ENCODE peak calls at places on chromosomes 12 and 14, in six cellular contexts. Z is astrocyte; O is AG04450; N is A549; M is CD8-positive, alpha-beta memory T cell; V is hepatocyte. X is an unnamed sample.

GRCh38 chr12:101108130-101108529 is 101.9 kb downstream of the SLC5A8 start:
- DNase-seq in Z (no peak), O (no peak), N (no peak), M (no peak), V (no peak), X (no peak)

GRCh38 chr14:83828406-83828805 is 1701.5 kb upstream of the FLRT2 start:
- DNase-seq in Z (no peak), O (no peak), N (no peak), M (no peak), V (no peak), X (no peak)

GRCh38 chr12:123264642-123265041 is 7.0 kb downstream of the CDK2AP1 start:
- DNase-seq in Z (no peak), O (no peak), N (no peak), M (no peak), V (no peak), X (no peak)

GRCh38 chr12:50509009-50509663 is 4.4 kb downstream of the DIP2B start:
- DNase-seq in Z (no peak), O (no peak), N (no peak), M (no peak), V (no peak), X (no peak)

GRCh38 chr12:75020068-75020557 is 189.5 kb downstream of the KCNC2 start:
- DNase-seq in Z (peak; percentile 0), O (no peak), N (no peak), M (no peak), V (no peak), X (no peak)

GRCh38 chr12:2633825-2634200 is 161.0 kb upstream of the FKBP4 start:
- DNase-seq in Z (no peak), O (no peak), N (no peak), M (no peak), V (no peak), X (no peak)

GRCh38 chr12:108457734-108458361 is 57.2 kb upstream of the FICD start:
- DNase-seq in Z (no peak), O (no peak), N (no peak), M (no peak), V (no peak), X (no peak)

GRCh38 chr14:53850714-53851296 is 105.8 kb downstream of the BMP4 start:
- DNase-seq in Z (peak; percentile 76), O (no peak), N (peak; percentile 28), M (no peak), V (no peak), X (no peak)

GRCh38 chr12:124550123-124551089 is 17.0 kb downstream of the NCOR2 start:
- DNase-seq in Z (no peak), O (no peak), N (no peak), M (no peak), V (no peak), X (no peak)

GRCh38 chr12:110687770-110688169 is 1.1 kb downstream of the HVCN1 start:
- DNase-seq in Z (no peak), O (no peak), N (no peak), M (no peak), V (no peak), X (no peak)

DNA sequence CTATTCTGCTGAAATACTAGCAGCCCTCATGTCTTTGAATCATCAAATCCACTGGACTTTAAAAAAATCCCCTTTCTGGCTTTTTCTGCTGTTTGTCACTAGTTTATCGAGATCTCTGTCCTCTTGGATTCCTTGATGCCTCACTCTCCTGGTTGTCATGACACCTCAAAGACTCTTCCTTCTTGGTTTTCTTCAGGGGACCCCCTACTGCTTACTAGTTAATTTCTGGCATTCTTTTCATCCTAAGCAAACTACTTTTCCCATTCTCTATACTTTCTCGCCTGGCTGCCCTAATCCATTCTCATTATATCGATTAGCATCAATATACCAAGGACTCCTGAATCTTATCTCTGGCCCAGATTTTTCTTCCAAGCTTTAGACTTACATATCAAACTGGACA is 98.6 kb downstream of the NEDD1 start:
- DNase-seq in Z (no peak), O (no peak), N (no peak), M (no peak), V (no peak), X (peak; percentile 52)
- H3K4me3 ChIP-seq in Z (no peak overlapping the region), O (no peak overlapping the region), N (no peak overlapping the region), M (no peak overlapping the region), V (no peak overlapping the region), X (no peak overlapping the region)

GRCh38 chr14:58635041-58635440 is 2.7 kb upstream of the DACT1 start:
- DNase-seq in Z (no peak), O (no peak), N (no peak), M (no peak), V (no peak), X (no peak)
- H3K4me3 ChIP-seq in Z (no peak overlapping the region), O (no peak overlapping the region), N (no peak overlapping the region), M (no peak overlapping the region), V (no peak overlapping the region), X (no peak overlapping the region)

DNA sequence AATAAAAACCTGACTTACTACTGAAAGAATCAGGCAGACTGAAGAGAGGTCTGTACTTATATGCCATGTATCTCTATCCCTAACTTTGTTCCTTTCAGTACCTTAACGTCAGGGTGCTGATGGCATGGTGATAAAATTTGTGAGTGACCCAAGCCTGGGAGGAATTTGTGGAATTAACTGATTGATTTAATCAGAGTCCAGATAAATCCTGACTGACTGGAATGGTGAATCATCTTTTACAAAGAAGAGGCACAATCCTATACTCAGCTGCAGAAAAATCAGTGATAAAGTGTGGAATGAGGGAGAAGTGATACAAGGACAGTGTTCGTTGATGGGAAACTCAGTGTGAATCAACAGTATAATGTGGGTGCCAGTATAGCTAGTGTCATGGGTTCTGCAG is 3.7 kb downstream of the TDG start:
- DNase-seq in Z (peak; percentile 69), O (no peak), N (no peak), M (no peak), V (no peak), X (no peak)
- H3K4me3 ChIP-seq in Z (no peak overlapping the region), O (no peak overlapping the region), N (no peak overlapping the region), M (no peak overlapping the region), V (no peak overlapping the region), X (no peak overlapping the region)

GRCh38 chr12:28963554-28963953 is 185.5 kb upstream of the FAR2 start:
- DNase-seq in Z (peak; percentile 34), O (no peak), N (no peak), M (no peak), V (peak; percentile 14), X (no peak)

GRCh38 chr12:28967426-28967825 is 181.7 kb upstream of the FAR2 start:
- DNase-seq in Z (no peak), O (no peak), N (no peak), M (no peak), V (no peak), X (no peak)

GRCh38 chr12:28961948-28962384 is 187.1 kb upstream of the FAR2 start:
- DNase-seq in Z (peak; percentile 39), O (no peak), N (no peak), M (no peak), V (no peak), X (no peak)

GRCh38 chr12:28966049-28966778 is 182.9 kb upstream of the FAR2 start:
- DNase-seq in Z (peak; percentile 77), O (no peak), N (no peak), M (no peak), V (no peak), X (no peak)
- H3K4me3 ChIP-seq in Z (no peak overlapping the region), O (no peak overlapping the region), N (no peak overlapping the region), M (no peak overlapping the region), V (no peak overlapping the region), X (no peak overlapping the region)

GRCh38 chr12:53985358-53985899 is 483 bp downstream of the HOXC10 start:
- DNase-seq in Z (no peak), O (no peak), N (no peak), M (no peak), V (no peak), X (no peak)
- H3K4me3 ChIP-seq in Z (no peak overlapping the region), O (no peak overlapping the region), N (peak overlapping the region; percentile 60), M (no peak overlapping the region), V (no peak overlapping the region), X (no peak overlapping the region)

DNA sequence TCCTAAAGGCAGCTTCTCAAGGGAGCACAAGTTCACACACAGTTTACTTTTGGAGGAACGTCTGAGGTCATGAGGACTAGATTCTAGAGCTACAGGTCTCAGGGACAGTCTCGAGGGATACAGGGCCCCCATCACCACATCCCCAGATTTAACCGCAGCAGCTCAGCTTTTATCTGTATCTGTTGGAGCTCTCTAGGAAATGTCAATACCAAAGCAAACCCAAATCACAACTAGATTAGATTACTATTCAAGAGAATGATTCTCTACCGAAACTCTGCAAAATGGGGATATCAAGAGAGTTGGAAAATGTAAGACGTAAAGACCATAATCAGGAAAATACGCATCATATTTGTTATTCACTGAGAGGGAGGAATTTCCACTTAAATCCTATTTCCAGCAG is 4.0 kb upstream of the MYRFL start:
- DNase-seq in Z (no peak), O (no peak), N (no peak), M (no peak), V (no peak), X (no peak)
- H3K4me3 ChIP-seq in Z (no peak overlapping the region), O (no peak overlapping the region), N (no peak overlapping the region), M (no peak overlapping the region), V (no peak overlapping the region), X (no peak overlapping the region)

X was measured in neuronal stem cell.